ENCODE peak calls at places on chromosomes 13 and 19, in seven cellular contexts. One of them, this sample, is unnamed.

GRCh38 chr13:31046711-31047279 is 114.3 kb downstream of the TEX26 start:
- DNase-seq in effector memory CD4-positive, alpha-beta T cell: no peak
- DNase-seq in Peyer's patch: peak; percentile 56
- DNase-seq in A673: peak; percentile 91
- DNase-seq in H1: no peak
- DNase-seq in spleen: no peak
- DNase-seq in psoas muscle: no peak
- DNase-seq in this sample: no peak

GRCh38 chr13:72341904-72342303 is 385.5 kb downstream of the MZT1 start:
- DNase-seq in psoas muscle: no peak
- DNase-seq in H1: no peak
- DNase-seq in spleen: no peak
- DNase-seq in Peyer's patch: no peak
- DNase-seq in A673: no peak
- DNase-seq in effector memory CD4-positive, alpha-beta T cell: no peak
- DNase-seq in this sample: no peak

GRCh38 chr13:34941436-34941834 is 635 bp upstream of the NBEA start:
- DNase-seq in psoas muscle: no peak
- DNase-seq in effector memory CD4-positive, alpha-beta T cell: no peak
- DNase-seq in spleen: no peak
- DNase-seq in H1: no peak
- DNase-seq in Peyer's patch: no peak
- DNase-seq in A673: no peak
- DNase-seq in this sample: no peak

GRCh38 chr19:29259153-29259552 is 46.2 kb upstream of the UQCRFS1 start:
- DNase-seq in Peyer's patch: no peak
- DNase-seq in H1: no peak
- DNase-seq in effector memory CD4-positive, alpha-beta T cell: no peak
- DNase-seq in psoas muscle: no peak
- DNase-seq in spleen: no peak
- DNase-seq in A673: no peak
- DNase-seq in this sample: peak; percentile 8

GRCh38 chr19:4396949-4397783 is 3.2 kb downstream of the SH3GL1 start:
- DNase-seq in H1: no peak
- DNase-seq in psoas muscle: no peak
- DNase-seq in Peyer's patch: no peak
- DNase-seq in spleen: no peak
- DNase-seq in effector memory CD4-positive, alpha-beta T cell: no peak
- DNase-seq in A673: no peak
- DNase-seq in this sample: no peak

GRCh38 chr19:5138606-5139594 is 170.0 kb downstream of the KDM4B start:
- DNase-seq in effector memory CD4-positive, alpha-beta T cell: peak; percentile 62
- DNase-seq in H1: no peak
- DNase-seq in A673: peak; percentile 77
- DNase-seq in spleen: peak; percentile 94
- DNase-seq in Peyer's patch: peak; percentile 94
- DNase-seq in psoas muscle: peak; percentile 66
- DNase-seq in this sample: peak; percentile 93

GRCh38 chr19:8302734-8303133 is 5.4 kb downstream of the CD320 start:
- DNase-seq in Peyer's patch: peak; percentile 39
- DNase-seq in psoas muscle: no peak
- DNase-seq in A673: no peak
- DNase-seq in effector memory CD4-positive, alpha-beta T cell: no peak
- DNase-seq in H1: peak; percentile 38
- DNase-seq in spleen: peak; percentile 38
- DNase-seq in this sample: no peak

GRCh38 chr19:7773841-7774240 is 10.8 kb downstream of the CLEC4M start:
- DNase-seq in A673: no peak
- DNase-seq in effector memory CD4-positive, alpha-beta T cell: no peak
- DNase-seq in H1: no peak
- DNase-seq in Peyer's patch: no peak
- DNase-seq in psoas muscle: no peak
- DNase-seq in spleen: no peak
- DNase-seq in this sample: no peak

GRCh38 chr19:4012092-4012974 is 4.8 kb downstream of the PIAS4 start:
- DNase-seq in spleen: no peak
- DNase-seq in effector memory CD4-positive, alpha-beta T cell: no peak
- DNase-seq in H1: no peak
- DNase-seq in Peyer's patch: no peak
- DNase-seq in psoas muscle: no peak
- DNase-seq in A673: no peak
- DNase-seq in this sample: no peak

GRCh38 chr19:47767349-47767748 is 11.2 kb upstream of the SELENOW start:
- DNase-seq in A673: no peak
- DNase-seq in effector memory CD4-positive, alpha-beta T cell: no peak
- DNase-seq in Peyer's patch: no peak
- DNase-seq in spleen: no peak
- DNase-seq in H1: no peak
- DNase-seq in psoas muscle: no peak
- DNase-seq in this sample: no peak

GRCh38 chr13:78777973-78778372 is 119.0 kb upstream of the OBI1 start:
- DNase-seq in H1: no peak
- DNase-seq in Peyer's patch: no peak
- DNase-seq in spleen: no peak
- DNase-seq in psoas muscle: no peak
- DNase-seq in A673: peak; percentile 38
- DNase-seq in effector memory CD4-positive, alpha-beta T cell: no peak
- DNase-seq in this sample: no peak

GRCh38 chr19:10430505-10431253 is 10.3 kb downstream of the PDE4A start:
- DNase-seq in psoas muscle: peak; percentile 81
- DNase-seq in H1: peak; percentile 61
- DNase-seq in effector memory CD4-positive, alpha-beta T cell: no peak
- DNase-seq in Peyer's patch: peak; percentile 68
- DNase-seq in A673: no peak
- DNase-seq in spleen: peak; percentile 85
- DNase-seq in this sample: no peak

GRCh38 chr13:47480121-47480520 is 521.0 kb downstream of the SUCLA2 start:
- DNase-seq in spleen: no peak
- DNase-seq in effector memory CD4-positive, alpha-beta T cell: no peak
- DNase-seq in A673: no peak
- DNase-seq in H1: no peak
- DNase-seq in Peyer's patch: no peak
- DNase-seq in psoas muscle: no peak
- DNase-seq in this sample: no peak

GRCh38 chr13:81738364-81738763 is 1397.4 kb upstream of the SPRY2 start:
- DNase-seq in psoas muscle: no peak
- DNase-seq in A673: no peak
- DNase-seq in Peyer's patch: no peak
- DNase-seq in effector memory CD4-positive, alpha-beta T cell: no peak
- DNase-seq in spleen: no peak
- DNase-seq in H1: no peak
- DNase-seq in this sample: no peak

GRCh38 chr19:38433268-38433733 is at the start of gene RYR1:
- DNase-seq in A673: peak; percentile 53
- DNase-seq in effector memory CD4-positive, alpha-beta T cell: peak; percentile 19
- DNase-seq in psoas muscle: peak; percentile 96
- DNase-seq in Peyer's patch: peak; percentile 77
- DNase-seq in H1: peak; percentile 94
- DNase-seq in spleen: peak; percentile 91
- DNase-seq in this sample: peak; percentile 53

DNA sequence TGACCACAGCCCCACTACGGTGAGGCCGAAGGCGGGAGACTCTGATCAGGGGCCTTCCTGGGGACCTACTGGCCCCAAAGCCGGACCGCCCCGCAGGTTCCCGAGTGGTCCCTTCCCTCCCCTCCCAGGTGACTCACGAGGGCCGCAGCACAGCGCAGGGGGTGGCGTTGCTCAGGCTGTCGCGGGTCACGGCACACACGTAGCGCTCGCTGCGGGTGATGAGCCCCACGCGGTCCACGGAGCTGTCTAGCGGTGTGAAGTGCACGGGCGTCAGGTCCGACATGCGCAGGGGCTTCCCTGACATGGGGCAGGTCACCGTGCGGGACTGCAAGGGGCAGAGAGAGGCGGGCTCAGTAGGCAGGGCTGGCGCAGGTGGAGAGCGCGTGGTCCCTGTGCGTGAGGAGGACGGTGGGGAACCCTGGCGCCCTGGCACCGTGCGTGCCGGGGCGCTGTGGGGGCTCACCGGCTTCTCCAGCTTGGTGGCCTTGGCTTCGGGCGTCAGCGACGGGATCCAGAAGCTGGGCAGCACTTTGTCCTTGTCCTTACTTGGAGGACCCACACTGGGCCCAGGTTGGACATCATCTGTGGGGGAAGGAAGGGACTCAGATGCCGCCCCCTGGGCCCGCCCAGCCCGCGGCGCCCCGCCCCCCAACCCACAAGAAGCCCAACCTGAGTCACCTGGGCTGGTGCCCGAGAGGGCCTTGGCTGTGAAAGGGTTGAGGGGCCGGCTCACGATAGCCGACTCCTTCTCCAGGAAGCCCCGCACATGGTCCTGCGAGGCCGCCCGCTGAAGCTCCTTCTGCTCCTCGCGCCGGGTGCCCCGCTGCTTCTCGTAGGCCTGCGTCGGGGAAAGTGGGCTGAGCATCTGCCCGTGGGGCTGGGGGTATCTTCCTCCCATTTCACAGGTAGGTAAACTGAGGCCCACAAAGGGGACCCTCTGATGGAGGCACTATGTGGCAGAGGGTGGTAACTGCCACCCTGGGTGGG is 23.7 kb downstream of the NOSIP start:
- DNase-seq in psoas muscle: no peak
- DNase-seq in effector memory CD4-positive, alpha-beta T cell: no peak
- DNase-seq in spleen: no peak
- DNase-seq in H1: peak; percentile 85
- DNase-seq in Peyer's patch: peak; percentile 65
- DNase-seq in A673: no peak
- DNase-seq in this sample: no peak
- H3K36me3 ChIP-seq in psoas muscle: peaks cover 65% of the 10 kb centered on the region
- H3K36me3 ChIP-seq in effector memory CD4-positive, alpha-beta T cell: peaks cover 22% of the 10 kb centered on the region
- H3K36me3 ChIP-seq in spleen: peaks cover 49% of the 10 kb centered on the region
- H3K36me3 ChIP-seq in H1: no peaks in the 10 kb centered on the region
- H3K36me3 ChIP-seq in Peyer's patch: no peaks in the 10 kb centered on the region
- H3K36me3 ChIP-seq in A673: peaks cover 57% of the 10 kb centered on the region
- H3K36me3 ChIP-seq in this sample: peaks cover 22% of the 10 kb centered on the region

GRCh38 chr13:23367907-23368306 is 65.6 kb downstream of the SACS start:
- DNase-seq in H1: no peak
- DNase-seq in effector memory CD4-positive, alpha-beta T cell: no peak
- DNase-seq in psoas muscle: no peak
- DNase-seq in Peyer's patch: no peak
- DNase-seq in A673: no peak
- DNase-seq in spleen: no peak
- DNase-seq in this sample: no peak
- H3K36me3 ChIP-seq in H1: peaks cover 13% of the 10 kb centered on the region
- H3K36me3 ChIP-seq in effector memory CD4-positive, alpha-beta T cell: peaks cover 61% of the 10 kb centered on the region
- H3K36me3 ChIP-seq in psoas muscle: peaks cover 85% of the 10 kb centered on the region
- H3K36me3 ChIP-seq in Peyer's patch: no peaks in the 10 kb centered on the region
- H3K36me3 ChIP-seq in A673: peaks cover 66% of the 10 kb centered on the region
- H3K36me3 ChIP-seq in spleen: peaks cover 76% of the 10 kb centered on the region
- H3K36me3 ChIP-seq in this sample: peaks cover 72% of the 10 kb centered on the region

GRCh38 chr19:621819-622218 is 11.5 kb downstream of the POLRMT start:
- DNase-seq in effector memory CD4-positive, alpha-beta T cell: no peak
- DNase-seq in H1: no peak
- DNase-seq in Peyer's patch: no peak
- DNase-seq in psoas muscle: peak; percentile 46
- DNase-seq in A673: no peak
- DNase-seq in spleen: peak; percentile 57
- DNase-seq in this sample: no peak
- H3K36me3 ChIP-seq in effector memory CD4-positive, alpha-beta T cell: peaks cover 69% of the 10 kb centered on the region
- H3K36me3 ChIP-seq in H1: peaks cover 4% of the 10 kb centered on the region
- H3K36me3 ChIP-seq in Peyer's patch: no peaks in the 10 kb centered on the region
- H3K36me3 ChIP-seq in psoas muscle: peaks cover 90% of the 10 kb centered on the region
- H3K36me3 ChIP-seq in A673: peaks cover 54% of the 10 kb centered on the region
- H3K36me3 ChIP-seq in spleen: peaks cover 76% of the 10 kb centered on the region
- H3K36me3 ChIP-seq in this sample: peaks cover 19% of the 10 kb centered on the region

GRCh38 chr19:55609326-55609725 is 3.9 kb downstream of the ZNF865 start:
- DNase-seq in A673: no peak
- DNase-seq in Peyer's patch: no peak
- DNase-seq in spleen: no peak
- DNase-seq in psoas muscle: no peak
- DNase-seq in effector memory CD4-positive, alpha-beta T cell: no peak
- DNase-seq in H1: no peak
- DNase-seq in this sample: no peak
- H3K36me3 ChIP-seq in A673: peaks cover 12% of the 10 kb centered on the region
- H3K36me3 ChIP-seq in Peyer's patch: no peaks in the 10 kb centered on the region
- H3K36me3 ChIP-seq in spleen: peaks cover 14% of the 10 kb centered on the region
- H3K36me3 ChIP-seq in psoas muscle: peaks cover 25% of the 10 kb centered on the region
- H3K36me3 ChIP-seq in effector memory CD4-positive, alpha-beta T cell: peaks cover 14% of the 10 kb centered on the region
- H3K36me3 ChIP-seq in H1: no peaks in the 10 kb centered on the region
- H3K36me3 ChIP-seq in this sample: peaks cover 15% of the 10 kb centered on the region